ENCODE peak calls at places on chromosomes 2 and 18, in four cellular contexts. One of them, this sample, is unnamed.

GRCh38 chr2:229714080-229714735 is at the start of gene DNER:
- DNase-seq in T-helper 9 cell: peak
- DNase-seq in fibroblast of the conjunctiva: no peak
- DNase-seq in AG09319: no peak
- DNase-seq in this sample: no peak

GRCh38 chr18:10530852-10531251 is 5.0 kb downstream of the NAPG start:
- DNase-seq in fibroblast of the conjunctiva: peak
- DNase-seq in AG09319: no peak
- DNase-seq in T-helper 9 cell: no peak
- DNase-seq in this sample: no peak

GRCh38 chr18:4399929-4400328 is 55.2 kb downstream of the DLGAP1 start:
- DNase-seq in fibroblast of the conjunctiva: no peak
- DNase-seq in AG09319: no peak
- DNase-seq in T-helper 9 cell: no peak
- DNase-seq in this sample: no peak

GRCh38 chr2:145842002-145842401 is 1322.1 kb upstream of the ZEB2 start:
- DNase-seq in T-helper 9 cell: no peak
- DNase-seq in fibroblast of the conjunctiva: peak
- DNase-seq in AG09319: no peak
- DNase-seq in this sample: no peak

GRCh38 chr18:49857708-49858107 is 44.4 kb upstream of the ACAA2 start:
- DNase-seq in AG09319: no peak
- DNase-seq in T-helper 9 cell: no peak
- DNase-seq in fibroblast of the conjunctiva: no peak
- DNase-seq in this sample: no peak

GRCh38 chr2:53104263-53104662 is 663.3 kb upstream of the CHAC2 start:
- DNase-seq in T-helper 9 cell: no peak
- DNase-seq in fibroblast of the conjunctiva: peak
- DNase-seq in AG09319: no peak
- DNase-seq in this sample: no peak

GRCh38 chr2:28185881-28186280 is 206.8 kb upstream of the FOSL2 start:
- DNase-seq in AG09319: no peak
- DNase-seq in fibroblast of the conjunctiva: no peak
- DNase-seq in T-helper 9 cell: no peak
- DNase-seq in this sample: no peak

GRCh38 chr2:240556553-240557100 is 1.2 kb downstream of the ANKMY1 start:
- DNase-seq in fibroblast of the conjunctiva: no peak
- DNase-seq in T-helper 9 cell: peak
- DNase-seq in AG09319: no peak
- DNase-seq in this sample: peak

GRCh38 chr2:132463719-132464118 is 47.1 kb downstream of the GPR39 start:
- DNase-seq in T-helper 9 cell: no peak
- DNase-seq in fibroblast of the conjunctiva: no peak
- DNase-seq in AG09319: no peak
- DNase-seq in this sample: no peak

GRCh38 chr2:238042849-238043584 is 17.8 kb upstream of the SCLY start:
- DNase-seq in T-helper 9 cell: no peak
- DNase-seq in AG09319: no peak
- DNase-seq in fibroblast of the conjunctiva: no peak
- DNase-seq in this sample: no peak

GRCh38 chr2:241773511-241774418 is 2.9 kb upstream of the GAL3ST2 start:
- DNase-seq in T-helper 9 cell: no peak
- DNase-seq in AG09319: no peak
- DNase-seq in fibroblast of the conjunctiva: no peak
- DNase-seq in this sample: no peak

GRCh38 chr2:102486941-102487702 is 14.1 kb downstream of the SLC9A4 start:
- DNase-seq in fibroblast of the conjunctiva: no peak
- DNase-seq in AG09319: no peak
- DNase-seq in T-helper 9 cell: no peak
- DNase-seq in this sample: no peak

GRCh38 chr2:46922049-46922448 is 6.4 kb upstream of the MCFD2 start:
- DNase-seq in fibroblast of the conjunctiva: no peak
- DNase-seq in T-helper 9 cell: no peak
- DNase-seq in AG09319: no peak
- DNase-seq in this sample: no peak

GRCh38 chr18:3960977-3961376 is 494.1 kb downstream of the DLGAP1 start:
- DNase-seq in T-helper 9 cell: no peak
- DNase-seq in AG09319: no peak
- DNase-seq in fibroblast of the conjunctiva: no peak
- DNase-seq in this sample: no peak

GRCh38 chr2:237025090-237025865 is 60.4 kb upstream of the COPS8 start:
- DNase-seq in T-helper 9 cell: no peak
- DNase-seq in AG09319: peak
- DNase-seq in fibroblast of the conjunctiva: peak
- DNase-seq in this sample: no peak

GRCh38 chr2:32948266-32948665 is 1.5 kb downstream of the LTBP1 start:
- DNase-seq in fibroblast of the conjunctiva: no peak
- DNase-seq in T-helper 9 cell: no peak
- DNase-seq in AG09319: no peak
- DNase-seq in this sample: no peak

GRCh38 chr2:234026111-234026510 is 24.4 kb upstream of the SPP2 start:
- DNase-seq in T-helper 9 cell: no peak
- DNase-seq in AG09319: no peak
- DNase-seq in fibroblast of the conjunctiva: no peak
- DNase-seq in this sample: no peak

GRCh38 chr2:238019962-238020361 is 40.8 kb upstream of the SCLY start:
- DNase-seq in T-helper 9 cell: no peak
- DNase-seq in AG09319: no peak
- DNase-seq in fibroblast of the conjunctiva: no peak
- DNase-seq in this sample: no peak

GRCh38 chr2:68698567-68699377 is 35.8 kb upstream of the ARHGAP25 start:
- DNase-seq in T-helper 9 cell: no peak
- DNase-seq in fibroblast of the conjunctiva: no peak
- DNase-seq in AG09319: no peak
- DNase-seq in this sample: no peak

GRCh38 chr18:58990720-58991119 is 126.0 kb downstream of the ZNF532 start:
- DNase-seq in fibroblast of the conjunctiva: no peak
- DNase-seq in AG09319: no peak
- DNase-seq in T-helper 9 cell: no peak
- DNase-seq in this sample: no peak

GRCh38 chr2:184004945-184005672 is 593.2 kb upstream of the ZNF804A start:
- DNase-seq in fibroblast of the conjunctiva: no peak
- DNase-seq in T-helper 9 cell: no peak
- DNase-seq in AG09319: no peak
- DNase-seq in this sample: no peak

GRCh38 chr2:182129188-182129707 is 143.6 kb downstream of the PPP1R1C start:
- DNase-seq in fibroblast of the conjunctiva: no peak
- DNase-seq in T-helper 9 cell: no peak
- DNase-seq in AG09319: no peak
- DNase-seq in this sample: no peak

GRCh38 chr2:25885933-25886332 is 7.6 kb upstream of the ASXL2 start:
- DNase-seq in AG09319: no peak
- DNase-seq in fibroblast of the conjunctiva: no peak
- DNase-seq in T-helper 9 cell: no peak
- DNase-seq in this sample: no peak

GRCh38 chr18:55018602-55019001 is 59.3 kb upstream of the CCDC68 start:
- DNase-seq in AG09319: no peak
- DNase-seq in T-helper 9 cell: no peak
- DNase-seq in fibroblast of the conjunctiva: peak
- DNase-seq in this sample: no peak

GRCh38 chr2:149410701-149411484 is 80.5 kb downstream of the LYPD6 start:
- DNase-seq in T-helper 9 cell: no peak
- DNase-seq in AG09319: no peak
- DNase-seq in fibroblast of the conjunctiva: peak
- DNase-seq in this sample: no peak

GRCh38 chr2:160308915-160309314 is 108.8 kb upstream of the ITGB6 start:
- DNase-seq in AG09319: no peak
- DNase-seq in fibroblast of the conjunctiva: no peak
- DNase-seq in T-helper 9 cell: no peak
- DNase-seq in this sample: no peak

GRCh38 chr2:95275601-95276243 is 1.5 kb downstream of the PROM2 start:
- DNase-seq in fibroblast of the conjunctiva: no peak
- DNase-seq in AG09319: no peak
- DNase-seq in T-helper 9 cell: no peak
- DNase-seq in this sample: no peak

GRCh38 chr2:50863856-50864255 is 168.1 kb downstream of the NRXN1 start:
- DNase-seq in T-helper 9 cell: no peak
- DNase-seq in AG09319: no peak
- DNase-seq in fibroblast of the conjunctiva: no peak
- DNase-seq in this sample: no peak

GRCh38 chr2:100820346-100821254 is 661 bp downstream of the NPAS2 start:
- DNase-seq in T-helper 9 cell: no peak
- DNase-seq in AG09319: no peak
- DNase-seq in fibroblast of the conjunctiva: no peak
- DNase-seq in this sample: no peak

GRCh38 chr18:25349131-25349925 is 2.6 kb downstream of the ZNF521 start:
- DNase-seq in fibroblast of the conjunctiva: no peak
- DNase-seq in AG09319: no peak
- DNase-seq in T-helper 9 cell: no peak
- DNase-seq in this sample: no peak

GRCh38 chr2:172415759-172416158 is 11.6 kb upstream of the ITGA6 start:
- DNase-seq in AG09319: no peak
- DNase-seq in fibroblast of the conjunctiva: no peak
- DNase-seq in T-helper 9 cell: no peak
- DNase-seq in this sample: no peak

GRCh38 chr18:78126106-78126505 is 853.5 kb upstream of the SALL3 start:
- DNase-seq in fibroblast of the conjunctiva: no peak
- DNase-seq in T-helper 9 cell: no peak
- DNase-seq in AG09319: no peak
- DNase-seq in this sample: no peak